ENCODE peak calls at places on chromosomes 5 and 9, in nine cellular contexts. L is CD8-positive, alpha-beta T cell; Y is CD4-positive, alpha-beta T cell; S is Peyer's patch; I is heart right ventricle; Q is endothelial cell of umbilical vein; A is IMR-90; T is A549; X is endodermal cell. C is an unnamed sample.

GRCh38 chr9:111872886-111873285 is 23.7 kb upstream of the UGCG start:
- DNase-seq in L (no peak), A (no peak), Q (no peak), S (no peak), T (no peak), Y (no peak), I (no peak), X (peak), C (no peak)

GRCh38 chr5:132136906-132137305 is 63.3 kb downstream of the CSF2 start:
- DNase-seq in I (no peak), X (no peak), A (peak), S (no peak), T (no peak), Y (no peak), L (no peak), Q (no peak), C (peak)

GRCh38 chr9:35771524-35771923 is 17.4 kb upstream of the MSMP start:
- DNase-seq in X (no peak), A (no peak), Y (no peak), S (no peak), L (no peak), I (no peak), Q (peak), T (peak), C (no peak)

GRCh38 chr9:89640391-89640790 is 35.6 kb downstream of the GADD45G start:
- DNase-seq in A (no peak), S (no peak), L (no peak), T (no peak), Y (no peak), Q (no peak), X (no peak), I (no peak), C (no peak)

GRCh38 chr9:137012694-137013570 is 15.1 kb downstream of the ABCA2 start:
- DNase-seq in L (no peak), I (no peak), Q (no peak), T (no peak), X (peak), Y (no peak), A (no peak), S (no peak), C (no peak)

GRCh38 chr5:77425998-77426659 is 66.0 kb downstream of the WDR41 start:
- DNase-seq in Q (no peak), X (no peak), T (peak), A (no peak), I (no peak), S (no peak), Y (no peak), L (no peak), C (no peak)

GRCh38 chr9:99057665-99058625 is 47.0 kb upstream of the TGFBR1 start:
- DNase-seq in I (no peak), T (no peak), A (peak), Q (no peak), X (no peak), S (peak), L (peak), Y (peak), C (no peak)

GRCh38 chr9:87350915-87351314 is 146.8 kb upstream of the DAPK1 start:
- DNase-seq in A (no peak), Q (no peak), T (no peak), Y (no peak), L (no peak), I (no peak), S (no peak), X (no peak), C (no peak)

GRCh38 chr9:113673726-113674125 is 202.4 kb upstream of the ZNF618 start:
- DNase-seq in Y (no peak), L (no peak), X (no peak), S (no peak), T (no peak), A (peak), I (no peak), Q (no peak), C (no peak)

GRCh38 chr9:135526730-135527571 is 5.7 kb downstream of the LCN1 start:
- DNase-seq in T (peak), A (no peak), Y (no peak), Q (no peak), X (peak), S (peak), I (no peak), L (no peak), C (no peak)

GRCh38 chr5:12615141-12615820 is 711.0 kb upstream of the CTNND2 start:
- DNase-seq in Y (no peak), I (no peak), S (no peak), A (no peak), T (no peak), Q (no peak), L (no peak), X (no peak), C (no peak)

GRCh38 chr5:61280205-61280604 is 51.9 kb upstream of the ZSWIM6 start:
- DNase-seq in A (peak), Q (peak), I (no peak), T (no peak), L (no peak), Y (no peak), S (peak), X (no peak), C (peak)

GRCh38 chr9:129946596-129946995 is 96.4 kb downstream of the FNBP1 start:
- DNase-seq in I (no peak), Y (no peak), S (no peak), T (no peak), X (no peak), A (no peak), Q (no peak), L (no peak), C (no peak)

GRCh38 chr5:132427285-132428146 is 58.0 kb downstream of the SLC22A5 start:
- DNase-seq in Q (no peak), A (no peak), X (peak), L (peak), T (no peak), I (peak), S (peak), Y (peak), C (no peak)

GRCh38 chr9:120569556-120569955 is 10.4 kb downstream of the CDK5RAP2 start:
- DNase-seq in L (no peak), X (no peak), Y (no peak), Q (no peak), I (no peak), A (peak), T (no peak), S (no peak), C (no peak)

GRCh38 chr9:115992834-115993233 is 160.8 kb upstream of the PAPPA start:
- DNase-seq in L (no peak), S (no peak), Q (no peak), A (peak), X (no peak), I (no peak), T (peak), Y (no peak), C (no peak)

GRCh38 chr9:133031496-133031911 is 707 bp downstream of the GTF3C5 start:
- DNase-seq in L (no peak), A (no peak), X (peak), I (no peak), T (peak), S (no peak), Q (no peak), Y (no peak), C (no peak)

GRCh38 chr5:66410056-66410455 is 186.1 kb upstream of the MAST4 start:
- DNase-seq in S (no peak), L (no peak), Q (no peak), A (no peak), I (no peak), X (no peak), Y (no peak), T (no peak), C (no peak)

GRCh38 chr9:1978941-1979340 is 36.2 kb upstream of the SMARCA2 start:
- DNase-seq in Y (no peak), L (no peak), X (no peak), A (peak), I (no peak), T (no peak), Q (no peak), S (no peak), C (no peak)

GRCh38 chr5:148186248-148187003 is 16.4 kb upstream of the SPINK6 start:
- DNase-seq in X (no peak), A (peak), Q (peak), Y (no peak), I (no peak), T (no peak), S (no peak), L (no peak), C (peak)

GRCh38 chr9:132166599-132166998 is 4.7 kb downstream of the NTNG2 start:
- DNase-seq in Y (no peak), Q (peak), S (no peak), I (no peak), L (no peak), X (peak), A (no peak), T (peak), C (no peak)

GRCh38 chr5:28234356-28234968 is 1196.1 kb upstream of the CDH9 start:
- DNase-seq in A (no peak), T (no peak), Y (no peak), X (no peak), Q (no peak), S (no peak), L (no peak), I (no peak), C (no peak)

GRCh38 chr5:88190106-88190834 is 78.4 kb downstream of the TMEM161B start:
- DNase-seq in I (no peak), Q (no peak), X (no peak), A (no peak), S (no peak), Y (no peak), T (peak), L (no peak), C (no peak)

GRCh38 chr9:134069536-134070399 is 1.9 kb upstream of the BRD3 start:
- DNase-seq in T (no peak), A (no peak), Y (no peak), X (peak), L (no peak), S (peak), I (no peak), Q (no peak), C (no peak)

GRCh38 chr5:14871573-14872069 is at the start of gene ANKH:
- DNase-seq in A (peak), Q (peak), I (peak), S (peak), L (peak), Y (peak), T (peak), X (peak), C (peak)

GRCh38 chr9:134626141-134626423 is 15.5 kb upstream of the COL5A1 start:
- DNase-seq in Q (no peak), T (no peak), I (no peak), Y (no peak), X (peak), A (no peak), S (no peak), L (no peak), C (no peak)

GRCh38 chr9:89519393-89519805 is 21.5 kb upstream of the SEMA4D start:
- DNase-seq in Q (peak), T (peak), S (no peak), X (no peak), Y (no peak), L (no peak), I (no peak), A (peak), C (peak)

GRCh38 chr5:99000878-99001277 is 72.1 kb upstream of the CHD1 start:
- DNase-seq in S (no peak), L (no peak), T (no peak), X (no peak), A (peak), I (no peak), Y (no peak), Q (peak), C (peak)

GRCh38 chr9:123473226-123473625 is 117.2 kb downstream of the CRB2 start:
- DNase-seq in Q (no peak), L (no peak), A (no peak), Y (no peak), S (no peak), T (no peak), X (no peak), I (no peak), C (no peak)

GRCh38 chr9:127637322-127637847 is 25.3 kb downstream of the STXBP1 start:
- DNase-seq in I (no peak), A (peak), S (peak), T (peak), X (no peak), Y (no peak), Q (peak), L (no peak), C (peak)

GRCh38 chr5:146466521-146467349 is 19.6 kb downstream of the TCERG1 start:
- DNase-seq in A (peak), X (no peak), S (no peak), Y (no peak), Q (peak), T (no peak), I (no peak), L (no peak), C (peak)

GRCh38 chr5:43993634-43994395 is 390.8 kb downstream of the NNT start:
- DNase-seq in T (no peak), L (no peak), I (no peak), Y (no peak), Q (no peak), S (no peak), X (no peak), A (no peak), C (no peak)

GRCh38 chr5:5767286-5767928 is 344.9 kb downstream of the ICE1 start:
- DNase-seq in S (no peak), Q (no peak), A (no peak), I (peak), L (no peak), X (no peak), T (no peak), Y (no peak), C (no peak)

GRCh38 chr5:5772202-5772601 is 349.7 kb downstream of the ICE1 start:
- DNase-seq in S (no peak), I (no peak), Y (no peak), L (no peak), A (no peak), X (no peak), T (no peak), Q (no peak), C (no peak)

GRCh38 chr5:5765066-5765465 is 342.6 kb downstream of the ICE1 start:
- DNase-seq in X (no peak), Q (no peak), T (no peak), L (no peak), I (no peak), S (no peak), A (no peak), Y (no peak), C (no peak)

DNA sequence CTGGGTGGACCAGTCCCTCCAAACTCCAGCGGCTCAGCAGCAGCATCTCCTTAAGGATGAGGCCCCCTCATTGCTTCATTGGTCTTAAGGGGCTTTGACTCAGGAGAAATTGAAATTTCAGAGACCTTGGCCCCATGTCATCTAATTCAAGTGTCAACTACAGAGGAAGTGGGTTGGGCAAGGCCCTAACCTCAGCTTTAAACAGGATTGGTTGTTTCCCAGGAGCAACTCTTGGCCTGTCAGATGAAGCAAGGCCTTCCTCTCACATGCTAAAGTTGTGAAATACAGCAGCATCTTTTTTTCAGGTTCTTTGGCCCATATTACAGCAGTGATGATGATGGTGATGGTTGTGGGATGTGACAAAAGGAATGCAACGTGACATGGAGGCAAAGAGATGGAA is 348.3 kb downstream of the ICE1 start:
- DNase-seq in Q (no peak), L (no peak), I (no peak), Y (no peak), A (no peak), S (no peak), T (no peak), X (no peak), C (no peak)
- H3K27ac ChIP-seq in Q (no peak), L (no peak), I (no peak), Y (no peak), A (no peak), S (no peak), T (no peak), X (no peak), C (no peak)

GRCh38 chr5:82641362-82641988 is 363.3 kb upstream of the RPS23 start:
- DNase-seq in S (peak), A (peak), Y (no peak), X (peak), Q (peak), T (peak), I (no peak), L (no peak), C (peak)
- TF ChIP-seq CTCF in S (no peak), A (peak), Y (peak), X (peak), Q (peak), T (peak), I (peak), L (no peak), C (peak)

GRCh38 chr5:119017999-119018398 is 29.7 kb upstream of the DTWD2 start:
- DNase-seq in Y (no peak), Q (no peak), A (peak), I (no peak), S (no peak), L (no peak), T (no peak), X (no peak), C (no peak)

GRCh38 chr5:119019431-119020348 is 31.3 kb upstream of the DTWD2 start:
- DNase-seq in X (no peak), Y (no peak), T (no peak), A (no peak), I (no peak), Q (no peak), L (no peak), S (no peak), C (no peak)

GRCh38 chr5:119022017-119022745 is 33.8 kb upstream of the DTWD2 start:
- DNase-seq in Y (no peak), T (peak), S (no peak), A (peak), I (no peak), X (no peak), L (no peak), Q (peak), C (peak)

GRCh38 chr5:119022773-119023172 is 34.4 kb upstream of the DTWD2 start:
- DNase-seq in S (no peak), A (no peak), L (no peak), Y (no peak), X (no peak), I (no peak), Q (no peak), T (no peak), C (no peak)

DNA sequence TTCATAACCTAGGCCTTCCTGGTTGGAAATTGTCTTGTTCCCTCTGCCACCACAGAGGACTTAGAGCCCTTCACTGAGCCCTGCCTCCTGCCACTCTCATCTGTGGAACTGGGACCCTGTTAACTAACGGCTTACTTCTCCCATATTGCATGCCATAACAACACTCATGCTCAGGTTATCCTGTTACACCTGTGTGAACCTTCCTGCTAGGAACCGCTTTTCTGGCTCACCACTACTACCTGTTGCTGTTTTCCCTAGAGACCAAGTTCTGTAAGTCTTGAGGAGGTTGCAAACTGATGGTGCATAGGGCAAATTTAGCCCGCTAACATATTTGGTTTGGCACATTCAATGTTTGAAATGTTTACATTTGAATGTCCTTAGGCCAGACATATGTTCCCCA is 33.0 kb upstream of the DTWD2 start:
- DNase-seq in A (no peak), X (no peak), T (no peak), S (no peak), I (no peak), Q (no peak), L (no peak), Y (no peak), C (no peak)
- H3K27ac ChIP-seq in A (no peak), X (no peak), T (no peak), S (no peak), I (no peak), Q (no peak), L (no peak), Y (no peak), C (no peak)

GRCh38 chr5:149432377-149432776 is 53.3 kb upstream of the IL17B start:
- DNase-seq in A (no peak), T (no peak), S (no peak), X (no peak), L (no peak), Y (no peak), Q (no peak), I (no peak), C (no peak)

GRCh38 chr5:149428032-149428431 is 48.9 kb upstream of the IL17B start:
- DNase-seq in Y (no peak), S (no peak), A (no peak), X (no peak), T (no peak), I (no peak), Q (no peak), L (no peak), C (no peak)

GRCh38 chr5:149432861-149433462 is 53.9 kb upstream of the IL17B start:
- DNase-seq in Y (no peak), T (no peak), Q (no peak), I (no peak), X (no peak), S (no peak), L (no peak), A (no peak), C (no peak)

GRCh38 chr5:149427374-149427773 is 48.3 kb upstream of the IL17B start:
- DNase-seq in L (no peak), Q (no peak), X (no peak), I (no peak), Y (no peak), A (no peak), S (no peak), T (no peak), C (no peak)

DNA sequence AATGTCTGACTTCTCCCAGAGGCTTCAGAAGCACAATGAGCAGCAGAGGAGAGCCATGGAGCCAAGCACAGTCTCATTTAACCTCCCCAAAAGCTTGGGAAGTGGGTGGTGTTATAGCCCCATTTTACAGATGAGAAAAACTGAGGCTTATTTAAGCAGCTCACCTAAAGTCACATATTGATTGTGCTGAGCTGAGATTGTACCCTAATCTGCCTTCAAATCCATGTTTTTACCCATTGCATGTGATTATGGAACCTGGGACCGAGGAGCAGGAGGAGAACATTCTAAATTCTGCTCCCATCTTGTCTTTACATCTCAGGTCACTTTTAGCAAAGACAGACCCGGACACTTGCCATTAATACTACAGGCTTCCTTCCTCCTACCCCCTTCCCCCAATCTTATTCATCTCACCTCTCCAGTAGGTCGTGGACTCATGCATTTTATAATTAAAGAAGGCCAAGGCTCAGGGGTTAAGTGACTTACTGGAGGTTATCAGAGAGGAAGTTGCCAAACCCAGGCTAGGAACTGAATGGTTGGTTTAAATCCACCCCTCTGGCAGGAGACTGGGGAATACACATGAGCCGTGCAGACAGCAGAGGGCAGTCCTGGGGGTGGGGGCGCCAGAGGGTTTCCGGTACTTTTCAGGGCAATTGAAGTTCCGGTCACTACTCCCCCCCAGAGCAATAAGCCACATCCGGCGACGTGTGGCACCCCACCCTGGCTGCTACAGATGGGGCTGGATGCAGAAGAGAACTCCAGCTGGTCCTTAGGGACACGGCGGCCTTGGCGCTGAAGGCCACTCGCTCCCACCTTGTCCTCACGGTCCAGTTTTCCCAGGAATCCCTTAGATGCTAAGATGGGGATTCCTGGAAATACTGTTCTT is 51.0 kb upstream of the IL17B start:
- DNase-seq in I (peak), L (no peak), Q (peak), A (no peak), S (no peak), X (peak), T (no peak), Y (no peak), C (no peak)
- TF ChIP-seq CTCF in I (no peak), L (no peak), Q (peak), A (peak), S (no peak), X (peak), T (no peak), Y (no peak), C (no peak)

C was measured in RWPE1.